ENCODE peak calls at places on chromosome 2, in four cellular contexts. R, Y, Z and I are unnamed samples.

GRCh38 chr2:136997550-136997949 is 232.2 kb downstream of the THSD7B start:
- DNase-seq in R (no peak), Y (peak; percentile 10), Z (no peak), I (no peak)

GRCh38 chr2:187313831-187314230 is 134.2 kb downstream of the CALCRL start:
- DNase-seq in R (no peak), Y (no peak), Z (no peak), I (no peak)

GRCh38 chr2:111687911-111688310 is 196.1 kb downstream of the ANAPC1 start:
- DNase-seq in R (no peak), Y (no peak), Z (no peak), I (no peak)

GRCh38 chr2:75340560-75340959 is 141.2 kb upstream of the TACR1 start:
- DNase-seq in R (no peak), Y (no peak), Z (no peak), I (no peak)

GRCh38 chr2:174603280-174603679 is 5.7 kb upstream of the WIPF1 start:
- DNase-seq in R (peak; percentile 64), Y (peak; percentile 22), Z (peak; percentile 16), I (no peak)

GRCh38 chr2:110858135-110858737 is 125.9 kb downstream of the ACOXL start:
- DNase-seq in R (peak; percentile 90), Y (no peak), Z (peak; percentile 59), I (no peak)

GRCh38 chr2:229348135-229348534 is 77.0 kb upstream of the PID1 start:
- DNase-seq in R (no peak), Y (no peak), Z (no peak), I (no peak)

GRCh38 chr2:11305958-11306357 is 38.5 kb downstream of the ROCK2 start:
- DNase-seq in R (no peak), Y (peak; percentile 12), Z (no peak), I (no peak)